ENCODE peak calls at places on chromosome 2, in five cellular contexts. J is GM12878, B is K562, V is SK-N-SH, M is IMR-90. Y is an unnamed sample.

GRCh38 chr2:96202152-96202856 is 6.3 kb downstream of the STARD7 start:
- DNase-seq in J (no peak), V (no peak), M (no peak), B (no peak), Y (no peak)

GRCh38 chr2:62305421-62306176 is 109.7 kb downstream of the B3GNT2 start:
- DNase-seq in J (peak), B (no peak), M (no peak), V (peak), Y (no peak)

GRCh38 chr2:160253440-160254296 is 53.6 kb upstream of the ITGB6 start:
- DNase-seq in M (peak), B (no peak), J (no peak), V (no peak), Y (no peak)

GRCh38 chr2:179274749-179275148 is 10.1 kb upstream of the SESTD1 start:
- DNase-seq in J (no peak), B (no peak), V (no peak), M (peak), Y (no peak)

GRCh38 chr2:104163611-104164157 is 690.2 kb upstream of the POU3F3 start:
- DNase-seq in J (no peak), V (no peak), B (no peak), M (no peak), Y (no peak)

GRCh38 chr2:201837391-201837790 is 31.1 kb downstream of the CDK15 start:
- DNase-seq in B (no peak), M (no peak), J (no peak), V (no peak), Y (no peak)

GRCh38 chr2:102932521-102932920 is 170.7 kb downstream of the TMEM182 start:
- DNase-seq in B (no peak), M (no peak), J (no peak), V (no peak), Y (no peak)

GRCh38 chr2:129884221-129884786 is 95.2 kb upstream of the RAB6C start:
- DNase-seq in J (no peak), V (no peak), B (no peak), M (no peak), Y (no peak)

GRCh38 chr2:217903859-217904613 is 98.8 kb downstream of the TNS1 start:
- DNase-seq in M (peak), V (peak), B (no peak), J (no peak), Y (peak)

GRCh38 chr2:182048621-182049020 is 63.0 kb downstream of the PPP1R1C start:
- DNase-seq in J (no peak), B (no peak), M (no peak), V (no peak), Y (no peak)

GRCh38 chr2:100529900-100530299 is 32.9 kb upstream of the PDCL3 start:
- DNase-seq in V (no peak), J (no peak), B (no peak), M (no peak), Y (no peak)

GRCh38 chr2:134718095-134718955 is 475 bp downstream of the TMEM163 start:
- DNase-seq in J (no peak), M (no peak), V (peak), B (no peak), Y (no peak)

GRCh38 chr2:128241896-128242295 is 76.8 kb downstream of the HS6ST1 start:
- DNase-seq in M (no peak), V (no peak), J (no peak), B (no peak), Y (no peak)

GRCh38 chr2:55063713-55064323 is 13.6 kb upstream of the RTN4 start:
- DNase-seq in M (no peak), V (no peak), B (no peak), J (no peak), Y (peak)

GRCh38 chr2:241564596-241565411 is 6.3 kb downstream of the BOK start:
- DNase-seq in B (no peak), M (no peak), J (no peak), V (no peak), Y (no peak)

GRCh38 chr2:199692489-199692888 is 158.5 kb downstream of the FTCDNL1 start:
- DNase-seq in B (no peak), J (no peak), V (peak), M (no peak), Y (peak)

GRCh38 chr2:102140367-102140766 is 2.2 kb upstream of the IL1R1 start:
- DNase-seq in V (no peak), M (peak), B (no peak), J (no peak), Y (no peak)

GRCh38 chr2:177042311-177042710 is 170.3 kb upstream of the HNRNPA3 start:
- DNase-seq in V (no peak), B (no peak), M (no peak), J (no peak), Y (no peak)

GRCh38 chr2:141496805-141497204 is 634.0 kb downstream of the LRP1B start:
- DNase-seq in V (no peak), B (no peak), M (peak), J (no peak), Y (no peak)

DNA sequence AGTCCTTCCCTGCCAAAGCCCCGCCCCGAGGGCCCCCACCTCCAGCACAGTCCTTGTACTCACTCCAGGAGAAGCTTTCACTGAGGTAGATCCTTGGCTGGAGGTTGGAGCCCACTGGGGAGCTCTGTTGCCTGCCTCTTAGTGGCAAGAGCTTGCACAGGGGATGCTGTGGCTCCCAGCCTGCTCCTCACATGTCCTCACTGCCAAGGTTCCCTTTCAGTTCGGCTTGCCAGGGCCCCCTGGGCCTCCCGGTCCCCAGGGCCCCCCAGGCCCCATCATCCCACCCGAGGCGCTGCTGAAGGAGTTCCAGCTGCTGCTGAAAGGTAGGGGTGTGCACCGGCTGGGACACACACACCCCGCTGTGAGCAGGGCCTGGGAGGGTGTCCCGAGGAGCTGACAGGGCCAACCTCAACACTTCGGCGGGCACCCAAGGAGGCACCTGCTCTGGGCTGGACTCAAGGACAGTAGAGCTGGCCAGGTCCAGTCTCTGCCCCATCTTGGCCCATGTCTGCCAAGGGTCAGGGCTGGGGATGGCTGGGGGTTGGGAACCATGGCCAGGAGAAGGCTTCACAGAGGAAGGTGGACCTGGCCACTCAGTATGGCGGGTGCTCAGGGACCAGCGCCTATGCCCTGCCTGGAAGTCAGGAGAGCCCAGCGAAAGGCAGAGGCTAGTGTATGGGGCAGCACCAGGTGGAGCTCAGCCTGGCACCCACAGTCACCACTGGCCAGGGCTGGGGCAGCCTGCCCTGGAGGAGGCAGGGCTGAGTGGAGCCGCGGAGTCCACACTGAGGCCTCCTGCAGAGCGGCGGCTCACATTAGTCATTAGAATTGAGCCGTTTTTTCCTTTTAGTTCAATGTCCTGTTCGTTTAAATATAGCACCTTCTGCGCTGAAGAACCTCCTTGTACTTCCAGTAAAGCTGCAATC is 4.0 kb downstream of the ERFE start:
- DNase-seq in M (no peak), V (peak), B (no peak), J (no peak), Y (no peak)
- TF ChIP-seq MXI1 in M (no peak), V (no peak), B (no peak), J (no peak), Y (no peak)

GRCh38 chr2:107648781-107649413 is 177.8 kb upstream of the RGPD4 start:
- DNase-seq in V (no peak), J (no peak), B (no peak), M (no peak), Y (no peak)
- TF ChIP-seq MXI1 in V (no peak), J (no peak), B (no peak), M (no peak), Y (no peak)

GRCh38 chr2:185689906-185690539 is 48.6 kb upstream of the FSIP2 start:
- DNase-seq in B (no peak), J (no peak), M (no peak), V (no peak), Y (no peak)

GRCh38 chr2:185687967-185688366 is 50.6 kb upstream of the FSIP2 start:
- DNase-seq in M (no peak), J (no peak), V (no peak), B (no peak), Y (no peak)
- TF ChIP-seq MXI1 in M (no peak), J (no peak), V (no peak), B (no peak), Y (no peak)

GRCh38 chr2:197126630-197127029 is 183.9 kb downstream of the ANKRD44 start:
- DNase-seq in V (no peak), M (no peak), J (no peak), B (no peak), Y (no peak)

GRCh38 chr2:197122821-197123220 is 187.8 kb downstream of the ANKRD44 start:
- DNase-seq in J (no peak), M (no peak), B (no peak), V (no peak), Y (no peak)

GRCh38 chr2:197121756-197122385 is 188.7 kb downstream of the ANKRD44 start:
- DNase-seq in B (no peak), V (no peak), M (no peak), J (no peak), Y (no peak)

GRCh38 chr2:197128126-197128525 is 182.5 kb downstream of the ANKRD44 start:
- DNase-seq in V (no peak), J (no peak), B (no peak), M (no peak), Y (no peak)

GRCh38 chr2:197125000-197125399 is 185.6 kb downstream of the ANKRD44 start:
- DNase-seq in M (peak), V (no peak), B (no peak), J (no peak), Y (no peak)
- TF ChIP-seq MXI1 in M (no peak), V (no peak), B (no peak), J (no peak), Y (no peak)

GRCh38 chr2:152186257-152186656 is 10.7 kb upstream of the STAM2 start:
- DNase-seq in M (peak), J (no peak), V (no peak), B (no peak), Y (no peak)
- TF ChIP-seq MXI1 in M (no peak), J (no peak), V (no peak), B (no peak), Y (no peak)

GRCh38 chr2:105959357-105959756 is 214.6 kb downstream of the NCK2 start:
- DNase-seq in B (no peak), J (no peak), M (no peak), V (no peak), Y (no peak)
- TF ChIP-seq MXI1 in B (no peak), J (no peak), M (no peak), V (no peak), Y (no peak)

GRCh38 chr2:66438498-66439290 is 3.8 kb downstream of the MEIS1 start:
- DNase-seq in V (no peak), J (no peak), B (no peak), M (no peak), Y (no peak)

GRCh38 chr2:66441651-66442365 is 6.9 kb downstream of the MEIS1 start:
- DNase-seq in V (no peak), B (no peak), J (no peak), M (no peak), Y (no peak)

GRCh38 chr2:66439291-66440010 is 4.5 kb downstream of the MEIS1 start:
- DNase-seq in B (no peak), M (no peak), V (peak), J (no peak), Y (no peak)

GRCh38 chr2:66440692-66441091 is 5.8 kb downstream of the MEIS1 start:
- DNase-seq in V (no peak), J (no peak), M (no peak), B (no peak), Y (no peak)

DNA sequence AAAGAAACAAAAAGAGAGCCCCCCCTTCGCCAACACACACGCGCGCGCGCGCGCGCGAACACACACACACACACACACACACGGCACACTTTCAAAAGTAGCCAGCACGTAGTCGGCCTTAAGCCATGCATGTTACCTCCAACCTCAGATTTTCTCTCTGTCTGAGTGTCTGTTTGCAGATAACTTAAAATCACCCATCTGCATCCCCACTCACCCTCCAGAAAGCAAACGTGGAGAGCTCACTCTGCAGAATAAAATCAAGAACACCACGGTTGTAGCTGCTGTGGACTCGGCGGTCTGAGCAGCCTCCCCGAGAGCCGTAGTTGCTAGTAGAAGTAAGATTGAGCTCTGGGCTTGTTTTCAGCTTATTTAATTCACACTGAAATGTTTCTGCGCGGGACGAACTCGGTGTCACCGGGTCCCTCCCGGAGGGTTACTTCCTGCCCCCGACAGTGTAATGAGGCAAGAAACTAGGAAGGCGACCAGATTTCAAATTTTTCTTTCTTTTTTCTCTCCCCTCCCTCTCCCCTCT is 5.2 kb downstream of the MEIS1 start:
- DNase-seq in J (no peak), B (no peak), M (no peak), V (no peak), Y (no peak)
- TF ChIP-seq MXI1 in J (no peak), B (no peak), M (no peak), V (no peak), Y (no peak)

GRCh38 chr2:231932985-231933915 is 7.1 kb upstream of the NPPC start:
- DNase-seq in J (no peak), V (no peak), B (no peak), M (no peak), Y (no peak)
- TF ChIP-seq MXI1 in J (no peak), V (no peak), B (no peak), M (no peak), Y (no peak)

Y was measured in HepG2.